ENCODE peak calls at places on chromosomes 2 and 18, in four cellular contexts. C is H1, T is HepG2, S is GM12878. Y is an unnamed sample.

GRCh38 chr18:54777118-54777791 is 51.0 kb upstream of the RAB27B start:
- DNase-seq in C (no peak), T (no peak), S (no peak), Y (no peak)

GRCh38 chr2:218130373-218130772 is 4.5 kb downstream of the CXCR2 start:
- DNase-seq in T (no peak), C (no peak), S (no peak), Y (no peak)

GRCh38 chr2:147033046-147033445 is 811.8 kb upstream of the ACVR2A start:
- DNase-seq in C (no peak), S (no peak), T (no peak), Y (no peak)

GRCh38 chr2:151043484-151043883 is 218.2 kb downstream of the RBM43 start:
- DNase-seq in C (no peak), T (no peak), S (no peak), Y (no peak)

GRCh38 chr2:85584857-85585780 is 888 bp downstream of the VAMP5 start:
- DNase-seq in C (no peak), S (no peak), T (peak), Y (no peak)

GRCh38 chr18:21934766-21935015 is 194.1 kb downstream of the MIB1 start:
- DNase-seq in T (no peak), S (no peak), C (no peak), Y (no peak)

GRCh38 chr2:108383146-108383830 is 5.5 kb downstream of the SULT1C4 start:
- DNase-seq in T (peak), S (no peak), C (no peak), Y (peak)

GRCh38 chr18:8260319-8260718 is 348.9 kb upstream of the RAB12 start:
- DNase-seq in C (no peak), S (no peak), T (no peak), Y (peak)

GRCh38 chr2:164697688-164698290 is 76.5 kb upstream of the GRB14 start:
- DNase-seq in S (no peak), C (no peak), T (peak), Y (no peak)

GRCh38 chr2:56713161-56713676 is 529.4 kb downstream of the CCDC85A start:
- DNase-seq in T (no peak), C (no peak), S (no peak), Y (no peak)

GRCh38 chr2:240892925-240893324 is 3.0 kb downstream of the MAB21L4 start:
- DNase-seq in T (no peak), C (no peak), S (no peak), Y (no peak)

GRCh38 chr18:63511285-63511684 is 30.9 kb upstream of the SERPINB12 start:
- DNase-seq in T (peak), S (no peak), C (peak), Y (peak)

GRCh38 chr2:168889635-168890005 is 610 bp downstream of the SPC25 start:
- DNase-seq in S (no peak), T (peak), C (no peak), Y (no peak)

GRCh38 chr2:100941646-100942240 is 60.3 kb upstream of the RPL31 start:
- DNase-seq in T (no peak), S (no peak), C (no peak), Y (no peak)

GRCh38 chr18:2304378-2305175 is 266.7 kb downstream of the METTL4 start:
- DNase-seq in T (no peak), C (no peak), S (no peak), Y (no peak)

GRCh38 chr18:2301316-2301715 is 270.0 kb downstream of the METTL4 start:
- DNase-seq in T (no peak), S (no peak), C (no peak), Y (no peak)

GRCh38 chr18:2302012-2302411 is 269.3 kb downstream of the METTL4 start:
- DNase-seq in T (no peak), S (no peak), C (no peak), Y (no peak)

GRCh38 chr18:2302628-2303516 is 268.4 kb downstream of the METTL4 start:
- DNase-seq in S (no peak), C (no peak), T (no peak), Y (no peak)

GRCh38 chr18:2303517-2304238 is 267.6 kb downstream of the METTL4 start:
- DNase-seq in C (no peak), T (no peak), S (no peak), Y (no peak)
- TF ChIP-seq YY1 in C (no peak), T (no peak), S (no peak), Y (no peak)

DNA sequence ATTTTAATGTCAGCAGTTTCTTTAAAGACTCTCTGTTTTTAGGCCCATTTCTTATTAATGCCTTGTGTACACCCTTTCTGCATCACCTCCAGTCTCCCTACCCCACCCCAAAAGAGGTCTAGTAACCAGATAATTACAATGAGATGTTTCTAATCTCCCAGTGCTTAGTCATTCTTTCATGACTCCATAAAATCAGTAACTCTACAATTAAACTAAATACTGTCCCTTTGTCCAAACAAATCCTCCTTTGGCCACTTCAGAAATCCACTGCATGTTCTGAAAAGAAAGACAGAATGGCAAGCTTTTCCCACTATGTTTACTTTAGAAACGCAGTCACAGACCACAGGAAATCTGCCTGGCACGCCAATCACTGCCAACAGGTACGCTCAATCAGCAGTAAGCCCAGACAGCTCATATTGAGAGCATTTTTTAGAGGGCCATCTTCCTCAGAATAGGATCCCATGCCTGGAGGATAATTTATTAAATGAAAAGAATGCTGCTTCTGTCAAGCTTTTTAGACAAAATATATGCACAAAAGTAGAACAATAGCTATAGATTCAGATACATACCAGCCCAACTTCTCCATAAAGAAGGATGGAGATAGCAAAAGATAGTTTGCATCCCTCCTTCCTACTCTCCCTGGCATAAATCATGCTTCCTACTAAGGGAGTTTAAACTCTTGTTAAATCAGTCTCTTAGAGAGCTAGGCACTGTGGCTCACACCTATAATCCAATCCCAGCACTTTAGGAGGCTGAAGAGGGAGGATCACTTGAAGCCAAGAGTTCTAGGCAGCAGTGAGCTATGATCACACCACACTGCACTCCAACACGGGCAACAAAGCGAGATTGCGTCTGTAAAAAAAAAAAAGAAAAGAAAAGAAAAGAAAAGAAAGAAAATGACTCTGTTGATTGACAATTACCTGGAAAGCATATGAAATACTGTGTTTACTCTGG is 14.6 kb downstream of the CLASP1 start:
- DNase-seq in S (no peak), C (no peak), T (no peak), Y (no peak)
- TF ChIP-seq SUZ12 in S (no peak), C (no peak), T (no peak), Y (no peak)

DNA sequence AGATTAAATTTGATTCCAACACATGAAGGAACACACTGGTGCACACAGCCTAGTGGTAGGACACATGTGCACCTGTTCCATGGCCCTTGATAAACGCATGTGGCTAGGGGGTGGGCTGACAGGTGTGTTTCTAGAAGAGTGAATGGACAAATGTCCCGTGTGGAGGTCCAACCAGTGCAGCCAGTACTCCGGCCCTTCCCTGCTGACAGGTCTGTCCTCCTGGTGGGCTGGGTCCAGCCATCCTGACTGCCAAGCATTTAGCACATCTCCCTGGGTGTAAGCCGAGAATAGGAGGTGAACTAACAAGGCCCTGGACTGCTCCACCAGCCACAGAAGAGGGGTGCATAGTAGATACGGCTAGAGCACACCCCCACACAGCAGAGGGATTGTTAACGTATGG is 258.7 kb upstream of the RAB6C start:
- DNase-seq in C (no peak), S (no peak), T (no peak), Y (no peak)
- TF ChIP-seq ZNF274 in C (no peak), S (no peak), T (no peak), Y (no peak)

DNA sequence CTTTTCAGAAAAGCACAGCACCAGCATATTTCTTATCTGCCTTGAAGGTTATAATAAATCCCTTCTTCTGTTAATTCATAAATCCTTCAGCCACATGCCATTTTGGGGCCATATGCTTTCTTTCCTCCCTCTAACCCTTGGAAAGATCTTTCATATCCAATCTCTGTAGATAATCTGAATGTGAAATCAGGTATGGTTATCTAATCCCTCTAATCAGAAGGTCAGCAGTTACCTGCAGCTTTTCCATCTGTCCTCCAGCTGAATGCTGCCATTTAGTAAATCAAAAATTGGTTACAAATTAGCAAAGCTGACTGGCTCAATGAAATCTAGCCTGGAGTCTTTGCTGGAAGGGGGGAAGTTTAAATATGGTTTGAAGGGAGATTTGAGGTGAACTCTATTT is 230.5 kb downstream of the PIK3C3 start:
- DNase-seq in S (no peak), T (no peak), C (no peak), Y (no peak)
- TF ChIP-seq YY1 in S (no peak), T (no peak), C (no peak), Y (no peak)

GRCh38 chr2:205352593-205352992 is 329.7 kb upstream of the NRP2 start:
- DNase-seq in T (no peak), S (no peak), C (no peak), Y (no peak)

GRCh38 chr2:205361272-205361671 is 321.0 kb upstream of the NRP2 start:
- DNase-seq in C (no peak), S (no peak), T (no peak), Y (no peak)

GRCh38 chr2:205357732-205358131 is 324.6 kb upstream of the NRP2 start:
- DNase-seq in C (no peak), T (no peak), S (no peak), Y (no peak)

GRCh38 chr2:205361970-205362369 is 320.3 kb upstream of the NRP2 start:
- DNase-seq in C (no peak), S (no peak), T (no peak), Y (no peak)

DNA sequence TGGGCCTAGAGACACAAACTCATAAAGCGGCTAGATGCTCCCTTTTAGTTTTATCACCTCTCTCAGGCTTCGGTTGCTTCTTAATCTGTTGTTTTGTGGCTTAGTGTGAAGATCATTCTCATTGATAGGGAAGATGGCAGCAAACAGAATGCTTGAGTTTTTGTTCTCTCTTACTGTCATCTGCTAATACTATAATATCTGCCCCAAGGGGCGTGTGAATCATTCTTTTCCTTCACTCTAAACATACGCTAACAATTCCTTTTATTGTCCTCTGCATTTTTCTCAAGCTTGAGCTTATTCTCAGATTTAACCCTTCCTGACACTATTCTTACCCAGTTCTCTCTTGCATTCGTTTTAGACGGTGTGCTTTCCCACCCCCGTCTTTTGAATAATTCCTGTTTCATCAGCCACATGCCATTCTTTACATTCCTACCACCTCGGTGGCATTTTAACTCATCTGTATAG is 323.9 kb upstream of the NRP2 start:
- DNase-seq in S (no peak), T (no peak), C (no peak), Y (peak)
- TF ChIP-seq SUZ12 in S (no peak), T (no peak), C (no peak), Y (no peak)

DNA sequence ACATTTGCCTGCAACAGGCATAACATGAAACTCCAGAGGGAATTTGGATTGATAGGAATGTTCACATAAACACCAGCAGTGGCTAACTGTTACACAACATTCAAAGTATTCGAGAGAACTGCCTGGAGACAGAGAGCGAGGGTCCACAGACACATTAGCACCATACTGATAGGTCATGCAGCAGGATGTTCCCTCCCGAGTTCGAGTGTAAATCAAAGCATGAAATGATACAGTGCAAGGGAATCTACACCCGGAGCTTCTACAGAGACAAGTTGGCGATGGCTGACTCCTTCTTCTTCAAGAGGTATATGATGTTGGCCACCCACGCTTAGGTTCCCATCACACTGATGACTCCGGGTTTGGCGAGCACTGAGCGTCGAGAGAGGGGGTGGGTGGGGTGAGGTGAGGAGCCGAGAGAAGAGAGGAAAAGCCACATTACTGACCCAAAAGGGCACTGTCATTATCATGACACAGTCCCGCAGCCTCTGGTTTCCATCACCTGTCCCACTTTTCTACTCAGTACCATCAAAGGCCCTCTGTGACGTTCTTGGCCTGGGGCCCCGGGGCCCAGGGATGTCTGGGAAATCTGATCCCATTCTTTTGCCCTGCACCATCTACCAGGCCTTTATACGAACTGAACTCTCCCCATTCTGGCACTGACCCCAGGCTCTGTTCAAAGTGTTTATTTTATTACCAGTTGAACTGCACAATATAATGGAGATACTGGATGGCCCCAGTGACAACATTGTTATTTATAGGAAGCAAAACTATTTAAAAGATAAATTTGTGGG is 89.3 kb downstream of the COL6A3 start:
- DNase-seq in C (no peak), T (no peak), S (no peak), Y (no peak)
- TF ChIP-seq ZNF274 in C (no peak), T (no peak), S (no peak), Y (no peak)

DNA sequence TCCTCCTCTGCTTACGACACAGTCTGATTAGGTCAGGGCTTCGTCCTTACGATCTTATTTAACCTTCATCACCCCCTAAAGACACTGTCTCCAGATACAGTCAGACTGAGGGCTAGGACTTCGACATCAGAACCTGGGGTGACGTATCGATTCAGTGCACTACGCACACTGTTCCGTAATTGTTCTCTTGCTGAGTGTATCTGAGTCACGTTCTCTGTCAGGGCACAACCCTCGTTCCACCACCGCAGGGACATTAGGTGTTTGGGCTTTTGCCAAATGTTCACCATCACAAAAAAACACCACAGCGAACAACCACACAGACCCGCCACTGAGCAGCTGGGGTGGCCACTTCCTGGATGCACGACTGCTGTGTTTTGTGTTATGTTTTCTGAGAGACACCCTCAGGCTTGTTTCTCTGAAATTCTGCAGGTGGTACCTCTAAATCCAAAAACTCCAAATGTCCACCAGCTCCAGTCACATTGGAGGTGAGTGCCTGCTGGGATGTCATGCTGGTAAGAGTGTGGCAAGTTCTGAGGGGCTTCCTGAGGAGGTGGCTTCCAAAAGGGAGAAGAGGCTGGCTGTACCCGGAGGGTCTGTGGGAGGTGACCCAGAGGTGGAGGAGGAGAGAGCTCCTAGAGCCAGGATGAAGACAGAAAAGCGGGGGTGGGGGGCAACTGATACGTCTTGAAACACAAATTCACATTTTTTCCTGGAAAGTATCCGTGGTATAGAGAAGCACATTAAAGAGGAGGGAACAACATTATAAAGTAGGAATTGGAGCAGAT is 66.6 kb downstream of the ADNP2 start:
- DNase-seq in S (no peak), C (no peak), T (no peak), Y (no peak)
- TF ChIP-seq YY1 in S (no peak), C (no peak), T (no peak), Y (no peak)

GRCh38 chr2:32474391-32474790 is 117.6 kb downstream of the BIRC6 start:
- DNase-seq in C (no peak), S (no peak), T (no peak), Y (no peak)
- TF ChIP-seq SUZ12 in C (no peak), S (no peak), T (no peak), Y (no peak)

GRCh38 chr2:180519276-180519675 is 461.1 kb upstream of the UBE2E3 start:
- DNase-seq in T (peak), S (no peak), C (no peak), Y (no peak)
- TF ChIP-seq ZNF274 in T (no peak), S (no peak), C (no peak), Y (no peak)

GRCh38 chr2:16058747-16059358 is 118.5 kb downstream of the MYCN start:
- DNase-seq in T (no peak), C (no peak), S (no peak), Y (no peak)
- TF ChIP-seq YY1 in T (no peak), C (no peak), S (no peak), Y (no peak)

Y was measured in NT2/D1.